ENCODE peak calls at places on chromosome 3, in four cellular contexts. Y is K562, U is GM12878, Z is GM12891. J is an unnamed sample.

GRCh38 chr3:140152851-140153640 is 218.1 kb downstream of the CLSTN2 start:
- DNase-seq in Z (no peak), Y (no peak), U (no peak), J (no peak)

GRCh38 chr3:176930942-176931341 is 266.3 kb downstream of the TBL1XR1 start:
- DNase-seq in Y (no peak), Z (no peak), U (no peak), J (no peak)

GRCh38 chr3:49295489-49296058 is 18.5 kb upstream of the C3orf62 start:
- DNase-seq in U (no peak), Y (peak), Z (no peak), J (peak)

GRCh38 chr3:46584598-46585467 is 18.7 kb upstream of the LRRC2 start:
- DNase-seq in Z (no peak), U (no peak), Y (no peak), J (no peak)

GRCh38 chr3:141262306-141262705 is 30.7 kb downstream of the PXYLP1 start:
- DNase-seq in U (no peak), Z (no peak), Y (no peak), J (no peak)

GRCh38 chr3:67109651-67110204 is 111.6 kb downstream of the KBTBD8 start:
- DNase-seq in Y (peak), Z (no peak), U (no peak), J (no peak)

GRCh38 chr3:140724856-140725812 is 47.3 kb downstream of the TRIM42 start:
- DNase-seq in Z (no peak), U (no peak), Y (no peak), J (no peak)

GRCh38 chr3:156037356-156037755 is 83.0 kb upstream of the KCNAB1 start:
- DNase-seq in Z (no peak), Y (no peak), U (no peak), J (no peak)

GRCh38 chr3:78647735-78648134 is 1120.1 kb downstream of the ROBO1 start:
- DNase-seq in Y (no peak), Z (no peak), U (no peak), J (no peak)

GRCh38 chr3:127439621-127440020 is 150.9 kb downstream of the TPRA1 start:
- DNase-seq in U (no peak), Y (no peak), Z (no peak), J (no peak)

GRCh38 chr3:42803800-42804112 is 534 bp downstream of the HIGD1A start:
- DNase-seq in U (no peak), Y (peak), Z (peak), J (peak)

GRCh38 chr3:133476971-133477375 is 77.1 kb downstream of the BFSP2 start:
- DNase-seq in U (no peak), Y (no peak), Z (no peak), J (no peak)

GRCh38 chr3:15645740-15646490 is 44.4 kb downstream of the BTD start:
- DNase-seq in Z (no peak), Y (no peak), U (no peak), J (no peak)

GRCh38 chr3:81443948-81444347 is 317.5 kb downstream of the GBE1 start:
- DNase-seq in U (no peak), Y (no peak), Z (no peak), J (no peak)

GRCh38 chr3:4656059-4656458 is 162.9 kb downstream of the ITPR1 start:
- DNase-seq in U (no peak), Z (peak), Y (peak), J (no peak)

GRCh38 chr3:172355836-172356235 is 92.4 kb downstream of the GHSR start:
- DNase-seq in Y (no peak), U (no peak), Z (no peak), J (no peak)

GRCh38 chr3:45208587-45208986 is 17.5 kb downstream of the TMEM158 start:
- DNase-seq in Y (no peak), Z (no peak), U (no peak), J (no peak)

GRCh38 chr3:129596194-129597086 is 10.0 kb downstream of the PLXND1 start:
- DNase-seq in Z (no peak), Y (peak), U (no peak), J (peak)
- TF ChIP-seq SPI1 in Z (no peak), Y (no peak), U (no peak), J (no peak)

GRCh38 chr3:98713984-98714383 is 49.2 kb upstream of the ST3GAL6 start:
- DNase-seq in Z (no peak), U (no peak), Y (no peak), J (no peak)

GRCh38 chr3:98721776-98722175 is 41.4 kb upstream of the ST3GAL6 start:
- DNase-seq in Z (no peak), Y (no peak), U (no peak), J (no peak)

GRCh38 chr3:98722389-98722788 is 40.8 kb upstream of the ST3GAL6 start:
- DNase-seq in Y (no peak), U (no peak), Z (no peak), J (no peak)

GRCh38 chr3:98717584-98717983 is 45.6 kb upstream of the ST3GAL6 start:
- DNase-seq in Z (no peak), Y (no peak), U (no peak), J (no peak)

DNA sequence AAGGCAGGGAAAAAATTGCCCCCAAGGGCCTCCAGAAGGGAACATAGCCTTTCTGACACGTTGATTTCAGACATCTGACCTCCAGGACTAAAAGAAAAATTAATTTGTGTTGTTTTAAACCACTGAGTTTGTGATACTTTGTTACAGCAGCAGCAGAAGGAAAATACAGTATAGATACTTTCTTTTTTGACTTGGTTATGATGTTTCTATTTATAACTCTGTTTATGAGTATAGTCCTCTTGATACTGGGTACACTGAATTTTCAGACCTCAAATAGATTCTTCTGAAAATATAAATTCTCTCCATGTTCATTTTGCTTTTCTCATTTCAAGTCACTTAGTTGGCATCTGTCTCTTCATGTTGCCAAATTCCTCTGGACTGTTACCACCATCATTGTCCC is 44.4 kb upstream of the ST3GAL6 start:
- DNase-seq in Y (no peak), U (no peak), Z (no peak), J (no peak)
- TF ChIP-seq SPI1 in Y (no peak), U (no peak), Z (no peak), J (no peak)

GRCh38 chr3:74041068-74041675 is 416.4 kb upstream of the PDZRN3 start:
- DNase-seq in U (no peak), Y (no peak), Z (no peak), J (no peak)
- TF ChIP-seq SPI1 in U (no peak), Y (no peak), Z (no peak), J (no peak)

GRCh38 chr3:184738982-184739381 is 27.1 kb upstream of the MAGEF1 start:
- DNase-seq in Z (no peak), U (no peak), Y (no peak), J (no peak)

GRCh38 chr3:184738519-184738890 is 26.6 kb upstream of the MAGEF1 start:
- DNase-seq in Y (no peak), Z (no peak), U (no peak), J (no peak)

GRCh38 chr3:184739594-184740505 is 28.0 kb upstream of the MAGEF1 start:
- DNase-seq in U (no peak), Y (no peak), Z (no peak), J (no peak)

GRCh38 chr3:184737063-184737462 is 25.2 kb upstream of the MAGEF1 start:
- DNase-seq in Z (no peak), U (no peak), Y (no peak), J (no peak)

GRCh38 chr3:184737641-184738518 is 26.0 kb upstream of the MAGEF1 start:
- DNase-seq in Z (no peak), U (no peak), Y (no peak), J (no peak)
- TF ChIP-seq SPI1 in Z (no peak), U (no peak), Y (no peak), J (no peak)

J was measured in HL-60.